ENCODE peak calls at places on chromosome 11, in five cellular contexts. One of them, this sample, is unnamed.
A peak's percentile ranks its signal among the peaks of the same experiment; 100 is the strongest.

GRCh38 chr11:9057888-9058287 is 33.5 kb downstream of the SCUBE2 start:
- DNase-seq in fibroblast of lung: no peak
- DNase-seq in DMS79: no peak
- DNase-seq in NCI-H510A treated with DMSO at 0.1 percent for 48 hours: no peak
- DNase-seq in CD4-positive, alpha-beta T cell: no peak
- DNase-seq in this sample: peak; percentile 50

GRCh38 chr11:11956006-11956405 is 52.4 kb downstream of the DKK3 start:
- DNase-seq in DMS79: no peak
- DNase-seq in NCI-H510A treated with DMSO at 0.1 percent for 48 hours: no peak
- DNase-seq in fibroblast of lung: no peak
- DNase-seq in CD4-positive, alpha-beta T cell: no peak
- DNase-seq in this sample: no peak

GRCh38 chr11:66391322-66391721 is 19.8 kb upstream of the SLC29A2 start:
- DNase-seq in fibroblast of lung: no peak
- DNase-seq in CD4-positive, alpha-beta T cell: no peak
- DNase-seq in DMS79: no peak
- DNase-seq in NCI-H510A treated with DMSO at 0.1 percent for 48 hours: no peak
- DNase-seq in this sample: no peak

GRCh38 chr11:30533445-30533947 is 52.7 kb downstream of the MPPED2 start:
- DNase-seq in fibroblast of lung: no peak
- DNase-seq in NCI-H510A treated with DMSO at 0.1 percent for 48 hours: no peak
- DNase-seq in DMS79: peak; percentile 58
- DNase-seq in CD4-positive, alpha-beta T cell: no peak
- DNase-seq in this sample: no peak

GRCh38 chr11:123203471-123203870 is 8.4 kb upstream of the CLMP start:
- DNase-seq in CD4-positive, alpha-beta T cell: no peak
- DNase-seq in fibroblast of lung: no peak
- DNase-seq in DMS79: no peak
- DNase-seq in NCI-H510A treated with DMSO at 0.1 percent for 48 hours: no peak
- DNase-seq in this sample: no peak

GRCh38 chr11:126918556-126918955 is 82.0 kb downstream of the KIRREL3 start:
- DNase-seq in CD4-positive, alpha-beta T cell: no peak
- DNase-seq in NCI-H510A treated with DMSO at 0.1 percent for 48 hours: no peak
- DNase-seq in DMS79: no peak
- DNase-seq in fibroblast of lung: no peak
- DNase-seq in this sample: no peak

GRCh38 chr11:84648413-84648812 is 978.7 kb downstream of the DLG2 start:
- DNase-seq in DMS79: no peak
- DNase-seq in NCI-H510A treated with DMSO at 0.1 percent for 48 hours: peak; percentile 1
- DNase-seq in fibroblast of lung: no peak
- DNase-seq in CD4-positive, alpha-beta T cell: no peak
- DNase-seq in this sample: no peak

GRCh38 chr11:134530826-134531225 is 118.8 kb upstream of the B3GAT1 start:
- DNase-seq in DMS79: no peak
- DNase-seq in NCI-H510A treated with DMSO at 0.1 percent for 48 hours: no peak
- DNase-seq in fibroblast of lung: no peak
- DNase-seq in CD4-positive, alpha-beta T cell: no peak
- DNase-seq in this sample: no peak

GRCh38 chr11:130418756-130419155 is 9.7 kb downstream of the ADAMTS8 start:
- DNase-seq in fibroblast of lung: peak; percentile 71
- DNase-seq in NCI-H510A treated with DMSO at 0.1 percent for 48 hours: no peak
- DNase-seq in CD4-positive, alpha-beta T cell: no peak
- DNase-seq in DMS79: no peak
- DNase-seq in this sample: no peak

GRCh38 chr11:2574553-2575535 is 125.0 kb downstream of the KCNQ1OT1 start:
- DNase-seq in DMS79: no peak
- DNase-seq in CD4-positive, alpha-beta T cell: no peak
- DNase-seq in fibroblast of lung: no peak
- DNase-seq in NCI-H510A treated with DMSO at 0.1 percent for 48 hours: no peak
- DNase-seq in this sample: no peak

GRCh38 chr11:65262381-65262680 is 569 bp downstream of the POLA2 start:
- DNase-seq in CD4-positive, alpha-beta T cell: peak; percentile 14
- DNase-seq in fibroblast of lung: peak; percentile 59
- DNase-seq in NCI-H510A treated with DMSO at 0.1 percent for 48 hours: no peak
- DNase-seq in DMS79: no peak
- DNase-seq in this sample: no peak

GRCh38 chr11:126891556-126892217 is 108.9 kb downstream of the KIRREL3 start:
- DNase-seq in DMS79: no peak
- DNase-seq in NCI-H510A treated with DMSO at 0.1 percent for 48 hours: no peak
- DNase-seq in fibroblast of lung: no peak
- DNase-seq in CD4-positive, alpha-beta T cell: no peak
- DNase-seq in this sample: no peak

GRCh38 chr11:65305501-65306268 is 9.0 kb upstream of the CDC42EP2 start:
- DNase-seq in NCI-H510A treated with DMSO at 0.1 percent for 48 hours: no peak
- DNase-seq in fibroblast of lung: peak; percentile 94
- DNase-seq in CD4-positive, alpha-beta T cell: no peak
- DNase-seq in DMS79: no peak
- DNase-seq in this sample: no peak

GRCh38 chr11:75325713-75326438 is 25.6 kb downstream of the ARRB1 start:
- DNase-seq in DMS79: no peak
- DNase-seq in NCI-H510A treated with DMSO at 0.1 percent for 48 hours: no peak
- DNase-seq in fibroblast of lung: peak; percentile 93
- DNase-seq in CD4-positive, alpha-beta T cell: no peak
- DNase-seq in this sample: no peak

GRCh38 chr11:19039409-19039808 is 21.1 kb downstream of the MRGPRX2 start:
- DNase-seq in DMS79: no peak
- DNase-seq in fibroblast of lung: no peak
- DNase-seq in NCI-H510A treated with DMSO at 0.1 percent for 48 hours: no peak
- DNase-seq in CD4-positive, alpha-beta T cell: no peak
- DNase-seq in this sample: no peak

GRCh38 chr11:94813436-94813720 is 45.2 kb downstream of the AMOTL1 start:
- DNase-seq in NCI-H510A treated with DMSO at 0.1 percent for 48 hours: no peak
- DNase-seq in fibroblast of lung: no peak
- DNase-seq in CD4-positive, alpha-beta T cell: no peak
- DNase-seq in DMS79: no peak
- DNase-seq in this sample: no peak